ENCODE peak calls at places on chromosomes 11 and 22, in seven cellular contexts. One of them, this sample, is unnamed.

GRCh38 chr11:461626-462025 is 11.5 kb downstream of the PTDSS2 start:
- DNase-seq in cardiac muscle cell: no peak
- DNase-seq in upper lobe of right lung: no peak
- DNase-seq in cardiac fibroblast: no peak
- DNase-seq in H1: no peak
- DNase-seq in B cell: no peak
- DNase-seq in left ventricle myocardium inferior: no peak
- DNase-seq in this sample: no peak

GRCh38 chr11:87859583-87859982 is 315.7 kb downstream of the RAB38 start:
- DNase-seq in cardiac muscle cell: peak; percentile 1
- DNase-seq in upper lobe of right lung: no peak
- DNase-seq in cardiac fibroblast: peak; percentile 0
- DNase-seq in H1: no peak
- DNase-seq in B cell: no peak
- DNase-seq in left ventricle myocardium inferior: no peak
- DNase-seq in this sample: no peak

GRCh38 chr11:12544986-12545775 is 129.0 kb upstream of the TEAD1 start:
- DNase-seq in cardiac muscle cell: no peak
- DNase-seq in upper lobe of right lung: no peak
- DNase-seq in cardiac fibroblast: peak; percentile 49
- DNase-seq in H1: no peak
- DNase-seq in B cell: no peak
- DNase-seq in left ventricle myocardium inferior: no peak
- DNase-seq in this sample: no peak

GRCh38 chr22:21446827-21447690 is 20.1 kb upstream of the TMEM191C start:
- DNase-seq in cardiac muscle cell: no peak
- DNase-seq in upper lobe of right lung: peak; percentile 53
- DNase-seq in cardiac fibroblast: no peak
- DNase-seq in H1: no peak
- DNase-seq in B cell: no peak
- DNase-seq in left ventricle myocardium inferior: no peak
- DNase-seq in this sample: no peak

GRCh38 chr11:76861490-76861953 is 804 bp downstream of the ACER3 start:
- DNase-seq in cardiac muscle cell: no peak
- DNase-seq in upper lobe of right lung: no peak
- DNase-seq in cardiac fibroblast: no peak
- DNase-seq in H1: no peak
- DNase-seq in B cell: peak; percentile 12
- DNase-seq in left ventricle myocardium inferior: no peak
- DNase-seq in this sample: no peak

GRCh38 chr11:117572129-117572528 is 224.9 kb downstream of the DSCAML1 start:
- DNase-seq in cardiac muscle cell: no peak
- DNase-seq in upper lobe of right lung: peak; percentile 62
- DNase-seq in cardiac fibroblast: no peak
- DNase-seq in H1: no peak
- DNase-seq in B cell: no peak
- DNase-seq in left ventricle myocardium inferior: no peak
- DNase-seq in this sample: no peak

GRCh38 chr11:33773399-33774355 is 643 bp downstream of the FBXO3 start:
- DNase-seq in cardiac muscle cell: peak; percentile 39
- DNase-seq in upper lobe of right lung: no peak
- DNase-seq in cardiac fibroblast: peak; percentile 19
- DNase-seq in H1: no peak
- DNase-seq in B cell: peak; percentile 26
- DNase-seq in left ventricle myocardium inferior: no peak
- DNase-seq in this sample: no peak

GRCh38 chr11:21411114-21411513 is 741.7 kb downstream of the NELL1 start:
- DNase-seq in cardiac muscle cell: no peak
- DNase-seq in upper lobe of right lung: no peak
- DNase-seq in cardiac fibroblast: no peak
- DNase-seq in H1: no peak
- DNase-seq in B cell: no peak
- DNase-seq in left ventricle myocardium inferior: no peak
- DNase-seq in this sample: no peak

GRCh38 chr11:47453365-47453764 is 4.4 kb upstream of the RAPSN start:
- DNase-seq in cardiac muscle cell: no peak
- DNase-seq in upper lobe of right lung: no peak
- DNase-seq in cardiac fibroblast: no peak
- DNase-seq in H1: no peak
- DNase-seq in B cell: no peak
- DNase-seq in left ventricle myocardium inferior: no peak
- DNase-seq in this sample: no peak

DNA sequence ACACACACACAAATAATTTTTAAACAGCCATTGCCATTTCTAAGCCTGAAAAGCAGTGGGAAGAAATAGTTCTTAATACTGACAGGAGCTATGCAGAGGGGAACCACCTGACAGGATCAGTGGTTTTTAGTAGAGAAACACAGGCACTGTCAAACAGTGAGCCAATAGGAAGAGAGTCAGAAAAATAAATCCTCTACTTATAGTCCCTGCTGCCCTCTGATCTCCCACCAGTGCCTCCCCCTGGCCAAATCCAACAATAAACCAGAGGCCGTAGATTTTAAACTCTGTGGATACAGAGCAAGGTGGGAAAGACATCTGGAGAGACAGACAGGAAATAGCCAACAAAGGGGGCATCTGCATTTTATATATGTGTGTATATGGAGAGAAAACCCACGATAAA is 7.9 kb upstream of the OR56B4 start:
- DNase-seq in cardiac muscle cell: no peak
- DNase-seq in upper lobe of right lung: no peak
- DNase-seq in cardiac fibroblast: no peak
- DNase-seq in H1: no peak
- DNase-seq in B cell: no peak
- DNase-seq in left ventricle myocardium inferior: no peak
- DNase-seq in this sample: no peak
- TF ChIP-seq CTCF in cardiac muscle cell: no peak
- TF ChIP-seq CTCF in upper lobe of right lung: no peak
- TF ChIP-seq CTCF in cardiac fibroblast: no peak
- TF ChIP-seq CTCF in H1: peak; percentile 28
- TF ChIP-seq CTCF in B cell: no peak
- TF ChIP-seq CTCF in left ventricle myocardium inferior: no peak
- TF ChIP-seq CTCF in this sample: no peak

DNA sequence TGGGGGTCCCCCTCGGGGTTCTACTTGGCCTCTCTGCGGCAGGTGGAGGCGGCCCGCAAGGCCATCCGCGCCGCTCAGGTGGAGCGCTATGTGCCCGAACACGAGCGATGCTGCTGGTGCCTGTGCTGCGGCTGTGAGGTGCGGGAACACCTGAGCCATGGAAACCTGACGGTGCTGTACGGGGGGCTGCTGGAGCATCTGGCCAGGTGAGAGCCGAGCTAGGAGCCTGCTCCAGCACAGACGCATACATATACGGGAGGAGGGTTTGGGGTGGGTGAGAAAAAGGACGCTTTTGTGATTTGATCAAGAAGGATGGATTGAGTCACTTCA is 415 bp downstream of the CENATAC start:
- DNase-seq in cardiac muscle cell: no peak
- DNase-seq in upper lobe of right lung: no peak
- DNase-seq in cardiac fibroblast: no peak
- DNase-seq in H1: no peak
- DNase-seq in B cell: no peak
- DNase-seq in left ventricle myocardium inferior: no peak
- DNase-seq in this sample: no peak
- TF ChIP-seq CTCF in cardiac muscle cell: no peak
- TF ChIP-seq CTCF in upper lobe of right lung: no peak
- TF ChIP-seq CTCF in cardiac fibroblast: no peak
- TF ChIP-seq CTCF in H1: no peak
- TF ChIP-seq CTCF in B cell: no peak
- TF ChIP-seq CTCF in left ventricle myocardium inferior: no peak
- TF ChIP-seq CTCF in this sample: no peak

DNA sequence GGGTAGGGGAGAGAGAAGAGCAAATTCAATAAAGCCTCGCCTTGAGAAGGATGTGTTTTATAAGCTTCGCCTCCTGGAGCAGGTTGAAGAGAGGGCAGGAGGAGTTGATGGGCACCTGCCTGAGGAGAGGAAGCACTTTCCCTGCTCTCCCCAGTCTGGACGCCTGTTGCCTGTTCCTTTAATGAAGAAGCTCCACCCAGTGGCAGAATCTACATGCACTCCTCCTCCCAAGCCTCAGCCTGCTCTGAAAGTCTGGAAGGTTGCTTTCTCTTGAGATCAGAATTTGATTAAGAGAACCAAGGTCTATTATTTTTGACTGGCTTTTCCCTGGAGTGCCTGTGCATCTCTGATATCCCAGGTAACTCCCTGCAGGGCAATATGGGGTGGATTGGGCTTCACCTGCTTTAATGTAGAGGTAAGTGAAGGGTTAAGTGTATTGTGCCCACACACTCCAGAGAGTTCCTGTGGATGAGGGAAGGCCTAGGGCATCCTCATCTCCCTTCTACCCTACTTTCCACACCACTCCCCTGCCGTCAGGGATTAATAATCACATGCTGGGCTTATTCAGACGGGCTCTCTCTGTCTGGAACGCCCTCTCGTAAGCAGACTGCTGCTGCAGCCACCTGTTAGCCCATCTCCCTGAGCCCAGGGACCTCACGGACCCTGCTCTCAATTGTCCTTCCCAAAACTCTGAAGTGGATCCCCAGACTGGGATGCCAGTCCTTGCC is 22.3 kb downstream of the NTM start:
- DNase-seq in cardiac muscle cell: peak; percentile 29
- DNase-seq in upper lobe of right lung: no peak
- DNase-seq in cardiac fibroblast: no peak
- DNase-seq in H1: peak; percentile 19
- DNase-seq in B cell: no peak
- DNase-seq in left ventricle myocardium inferior: no peak
- DNase-seq in this sample: no peak
- TF ChIP-seq CTCF in cardiac muscle cell: peak; percentile 33
- TF ChIP-seq CTCF in upper lobe of right lung: no peak
- TF ChIP-seq CTCF in cardiac fibroblast: no peak
- TF ChIP-seq CTCF in H1: no peak
- TF ChIP-seq CTCF in B cell: no peak
- TF ChIP-seq CTCF in left ventricle myocardium inferior: peak; percentile 14
- TF ChIP-seq CTCF in this sample: no peak

DNA sequence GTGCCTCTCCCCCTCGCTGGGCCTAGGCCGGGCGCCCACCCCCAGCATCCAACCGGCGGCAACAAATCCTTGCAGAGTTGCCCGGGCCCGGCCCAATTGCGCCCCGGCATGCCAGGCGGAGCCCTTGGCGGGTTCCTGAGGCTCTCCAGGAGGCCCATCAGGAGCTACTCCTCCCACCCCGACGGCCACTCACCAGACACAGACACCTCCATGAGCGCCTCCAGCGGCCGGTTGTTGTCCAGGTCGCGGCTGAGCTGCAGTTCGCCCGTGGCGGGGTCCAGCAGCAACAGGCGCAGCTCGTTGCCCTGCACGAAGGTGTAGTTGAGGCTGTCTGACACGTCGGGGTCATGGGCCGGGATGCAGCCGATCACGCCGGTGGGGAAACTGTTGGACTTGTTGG is 4.0 kb downstream of the CELSR1 start:
- DNase-seq in cardiac muscle cell: no peak
- DNase-seq in upper lobe of right lung: peak; percentile 78
- DNase-seq in cardiac fibroblast: no peak
- DNase-seq in H1: no peak
- DNase-seq in B cell: no peak
- DNase-seq in left ventricle myocardium inferior: no peak
- DNase-seq in this sample: no peak
- TF ChIP-seq CTCF in cardiac muscle cell: no peak
- TF ChIP-seq CTCF in upper lobe of right lung: peak; percentile 7
- TF ChIP-seq CTCF in cardiac fibroblast: no peak
- TF ChIP-seq CTCF in H1: no peak
- TF ChIP-seq CTCF in B cell: no peak
- TF ChIP-seq CTCF in left ventricle myocardium inferior: no peak
- TF ChIP-seq CTCF in this sample: no peak

GRCh38 chr11:66842896-66843775 is at the start of gene RCE1:
- DNase-seq in cardiac muscle cell: peak; percentile 92
- DNase-seq in upper lobe of right lung: peak; percentile 95
- DNase-seq in cardiac fibroblast: peak; percentile 87
- DNase-seq in H1: no peak
- DNase-seq in B cell: peak; percentile 97
- DNase-seq in left ventricle myocardium inferior: peak; percentile 91
- DNase-seq in this sample: peak; percentile 87

GRCh38 chr11:66840317-66841091 is 2.7 kb upstream of the RCE1 start:
- DNase-seq in cardiac muscle cell: no peak
- DNase-seq in upper lobe of right lung: no peak
- DNase-seq in cardiac fibroblast: no peak
- DNase-seq in H1: no peak
- DNase-seq in B cell: no peak
- DNase-seq in left ventricle myocardium inferior: no peak
- DNase-seq in this sample: no peak

GRCh38 chr11:66843776-66844495 is 695 bp downstream of the RCE1 start:
- DNase-seq in cardiac muscle cell: no peak
- DNase-seq in upper lobe of right lung: no peak
- DNase-seq in cardiac fibroblast: no peak
- DNase-seq in H1: no peak
- DNase-seq in B cell: no peak
- DNase-seq in left ventricle myocardium inferior: no peak
- DNase-seq in this sample: no peak

GRCh38 chr11:66842501-66842895 is 743 bp upstream of the RCE1 start:
- DNase-seq in cardiac muscle cell: no peak
- DNase-seq in upper lobe of right lung: no peak
- DNase-seq in cardiac fibroblast: no peak
- DNase-seq in H1: no peak
- DNase-seq in B cell: no peak
- DNase-seq in left ventricle myocardium inferior: no peak
- DNase-seq in this sample: no peak

GRCh38 chr11:66841861-66842260 is 1.4 kb upstream of the RCE1 start:
- DNase-seq in cardiac muscle cell: no peak
- DNase-seq in upper lobe of right lung: no peak
- DNase-seq in cardiac fibroblast: no peak
- DNase-seq in H1: no peak
- DNase-seq in B cell: no peak
- DNase-seq in left ventricle myocardium inferior: no peak
- DNase-seq in this sample: no peak
- TF ChIP-seq CTCF in cardiac muscle cell: no peak
- TF ChIP-seq CTCF in upper lobe of right lung: no peak
- TF ChIP-seq CTCF in cardiac fibroblast: no peak
- TF ChIP-seq CTCF in H1: no peak
- TF ChIP-seq CTCF in B cell: no peak
- TF ChIP-seq CTCF in left ventricle myocardium inferior: no peak
- TF ChIP-seq CTCF in this sample: no peak

DNA sequence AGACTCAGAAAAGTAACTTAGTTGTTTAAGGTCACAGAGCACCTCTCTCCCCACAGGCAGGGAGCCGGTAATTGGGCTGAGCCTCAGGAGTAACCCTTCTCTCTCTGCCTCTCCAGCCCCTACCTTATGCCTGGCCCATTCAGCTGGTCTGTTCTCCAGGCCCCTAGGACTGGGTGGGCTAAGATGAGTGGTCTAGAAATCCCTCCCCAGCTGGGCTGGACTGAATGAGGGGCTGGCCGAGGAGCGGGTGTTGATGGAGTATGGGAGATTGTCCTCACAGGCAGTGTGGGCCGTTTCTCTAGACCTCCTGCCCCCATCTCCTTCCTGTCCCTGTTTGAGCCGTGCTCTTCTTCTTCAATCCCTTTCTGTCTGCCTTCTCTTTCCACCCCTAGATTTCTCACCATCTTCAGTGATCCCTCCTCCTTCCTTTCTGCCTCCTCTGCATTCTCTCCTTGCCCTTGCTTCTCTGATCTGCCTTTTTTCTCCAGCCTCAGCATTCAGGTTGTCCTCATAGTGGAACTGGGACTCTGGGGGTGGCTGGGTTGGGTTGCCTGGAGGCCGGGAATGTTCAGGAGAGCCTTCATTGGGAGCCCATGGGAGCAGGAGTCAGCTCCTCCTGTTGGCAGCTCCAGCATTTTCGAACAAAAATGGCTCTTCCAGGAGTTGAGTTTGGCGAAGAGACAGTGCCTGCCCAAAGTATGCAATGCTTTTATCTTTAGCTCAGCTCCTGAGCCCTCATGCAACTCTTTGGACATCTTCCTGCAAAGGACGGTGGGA is 7.6 kb downstream of the ST3GAL4 start:
- DNase-seq in cardiac muscle cell: no peak
- DNase-seq in upper lobe of right lung: peak; percentile 45
- DNase-seq in cardiac fibroblast: no peak
- DNase-seq in H1: no peak
- DNase-seq in B cell: no peak
- DNase-seq in left ventricle myocardium inferior: peak; percentile 13
- DNase-seq in this sample: no peak
- TF ChIP-seq CTCF in cardiac muscle cell: no peak
- TF ChIP-seq CTCF in upper lobe of right lung: no peak
- TF ChIP-seq CTCF in cardiac fibroblast: no peak
- TF ChIP-seq CTCF in H1: no peak
- TF ChIP-seq CTCF in B cell: no peak
- TF ChIP-seq CTCF in left ventricle myocardium inferior: no peak
- TF ChIP-seq CTCF in this sample: no peak

This sample was measured in CD14-positive monocyte.